ENCODE peak calls at places on chromosome 20, in five cellular contexts. A, Y, Z, U and Q are unnamed samples. For H3K4me1, the result is how much of the 10 kb centered on the place peaks cover.

GRCh38 chr20:19110866-19111460 is 101.5 kb upstream of the SLC24A3 start:
- DNase-seq in A (no peak), Y (no peak), Z (no peak), U (no peak), Q (no peak)

GRCh38 chr20:38805958-38806854 is 709 bp downstream of the PPP1R16B start:
- DNase-seq in A (no peak), Y (peak), Z (no peak), U (peak), Q (peak)

GRCh38 chr20:20365593-20365992 is 2.3 kb upstream of the INSM1 start:
- DNase-seq in A (no peak), Y (no peak), Z (no peak), U (no peak), Q (no peak)

GRCh38 chr20:38434310-38434741 is 802 bp downstream of the SNHG17 start:
- DNase-seq in A (no peak), Y (no peak), Z (no peak), U (peak), Q (no peak)

GRCh38 chr20:45788351-45788750 is 3.3 kb downstream of the WFDC3 start:
- DNase-seq in A (no peak), Y (no peak), Z (no peak), U (no peak), Q (no peak)

GRCh38 chr20:62360854-62361798 is 6.0 kb downstream of the LAMA5 start:
- DNase-seq in A (no peak), Y (peak), Z (peak), U (peak), Q (peak)

GRCh38 chr20:21739682-21740081 is 34.2 kb downstream of the PAX1 start:
- DNase-seq in A (no peak), Y (no peak), Z (no peak), U (peak), Q (no peak)

GRCh38 chr20:53578492-53579222 is 15.0 kb downstream of the ZNF217 start:
- DNase-seq in A (peak), Y (no peak), Z (no peak), U (peak), Q (no peak)

GRCh38 chr20:62918137-62918536 is 8.2 kb downstream of the DIDO1 start:
- DNase-seq in A (no peak), Y (no peak), Z (no peak), U (no peak), Q (no peak)

GRCh38 chr20:17849901-17850673 is 118.5 kb downstream of the SNX5 start:
- DNase-seq in A (peak), Y (peak), Z (peak), U (no peak), Q (peak)

GRCh38 chr20:38962044-38962897 is at the start of gene DHX35:
- DNase-seq in A (peak), Y (peak), Z (peak), U (peak), Q (peak)

GRCh38 chr20:59831024-59831900 is 102.2 kb downstream of the SYCP2 start:
- DNase-seq in A (peak), Y (peak), Z (peak), U (peak), Q (peak)

GRCh38 chr20:17615645-17616479 is 46.0 kb downstream of the DSTN start:
- DNase-seq in A (peak), Y (no peak), Z (peak), U (peak), Q (peak)

GRCh38 chr20:2217857-2218529 is 77.8 kb upstream of the TGM3 start:
- DNase-seq in A (peak), Y (no peak), Z (no peak), U (no peak), Q (no peak)

GRCh38 chr20:2234788-2235187 is 61.0 kb upstream of the TGM3 start:
- DNase-seq in A (no peak), Y (no peak), Z (no peak), U (peak), Q (no peak)

GRCh38 chr20:32516985-32517873 is 67.9 kb downstream of the NOL4L start:
- DNase-seq in A (peak), Y (no peak), Z (no peak), U (peak), Q (peak)

GRCh38 chr20:58542411-58543095 is 27.4 kb upstream of the APCDD1L start:
- DNase-seq in A (peak), Y (no peak), Z (peak), U (peak), Q (peak)

GRCh38 chr20:695165-695866 is 19.7 kb upstream of the SCRT2 start:
- DNase-seq in A (no peak), Y (no peak), Z (peak), U (no peak), Q (no peak)

GRCh38 chr20:64111841-64112641 is 4.7 kb upstream of the NPBWR2 start:
- DNase-seq in A (peak), Y (peak), Z (peak), U (peak), Q (peak)

GRCh38 chr20:10115021-10115420 is 80.2 kb downstream of the ANKEF1 start:
- DNase-seq in A (no peak), Y (no peak), Z (no peak), U (no peak), Q (no peak)

GRCh38 chr20:55160996-55161395 is 685.6 kb downstream of the DOK5 start:
- DNase-seq in A (no peak), Y (no peak), Z (no peak), U (no peak), Q (no peak)

GRCh38 chr20:25389858-25390537 is 637 bp downstream of the ABHD12 start:
- DNase-seq in A (peak), Y (peak), Z (peak), U (peak), Q (peak)

GRCh38 chr20:54173653-54174451 is at the start of gene CYP24A1:
- DNase-seq in A (no peak), Y (no peak), Z (no peak), U (peak), Q (no peak)

GRCh38 chr20:31496761-31497295 is 17.4 kb upstream of the HM13 start:
- DNase-seq in A (peak), Y (peak), Z (peak), U (no peak), Q (peak)

DNA sequence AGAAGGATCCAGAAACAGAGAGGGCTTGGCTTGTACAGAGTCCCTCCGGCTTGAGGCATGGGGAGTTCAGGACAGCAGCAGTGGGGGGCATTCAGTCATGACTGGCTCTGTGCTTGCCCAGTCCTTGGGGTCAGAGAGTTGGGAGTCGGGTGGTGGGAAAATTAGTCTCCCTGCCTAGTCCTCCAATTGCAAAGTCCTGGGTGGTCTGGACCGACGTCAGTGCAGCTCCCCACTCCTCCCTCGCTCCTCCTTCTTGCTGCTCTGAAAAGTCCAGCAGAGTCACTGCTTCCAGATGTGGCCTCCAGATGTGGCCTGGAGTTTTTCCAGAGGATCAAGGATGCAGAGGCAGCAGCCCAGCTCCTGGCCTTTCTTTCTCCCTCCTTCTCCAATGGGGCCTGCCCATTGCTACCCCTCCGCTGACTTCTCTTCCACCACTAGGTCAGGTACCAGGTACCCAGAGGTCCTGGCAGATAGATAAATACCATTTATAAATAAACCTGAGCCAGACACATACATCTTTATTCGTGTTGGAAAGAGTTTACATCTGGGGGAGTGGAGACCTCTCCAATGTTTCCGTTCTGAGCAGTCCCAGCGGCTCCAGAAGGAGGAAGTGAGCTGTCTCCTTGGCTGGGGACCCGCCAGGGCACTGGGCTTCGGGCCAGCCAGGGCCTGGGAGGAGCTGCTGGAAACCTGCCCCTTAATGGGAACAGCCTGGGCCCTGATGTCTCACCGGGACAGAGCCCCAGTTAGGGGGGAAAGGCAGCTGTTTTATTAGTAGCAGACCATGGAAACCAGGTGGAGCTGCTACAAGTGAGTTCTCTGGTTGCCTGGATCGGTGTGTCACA is 49.0 kb upstream of the RNF24 start:
- DNase-seq in A (peak), Y (peak), Z (peak), U (peak), Q (peak)
- H3K4me3 ChIP-seq in A (no peak), Y (peak), Z (no peak), U (no peak), Q (no peak)

DNA sequence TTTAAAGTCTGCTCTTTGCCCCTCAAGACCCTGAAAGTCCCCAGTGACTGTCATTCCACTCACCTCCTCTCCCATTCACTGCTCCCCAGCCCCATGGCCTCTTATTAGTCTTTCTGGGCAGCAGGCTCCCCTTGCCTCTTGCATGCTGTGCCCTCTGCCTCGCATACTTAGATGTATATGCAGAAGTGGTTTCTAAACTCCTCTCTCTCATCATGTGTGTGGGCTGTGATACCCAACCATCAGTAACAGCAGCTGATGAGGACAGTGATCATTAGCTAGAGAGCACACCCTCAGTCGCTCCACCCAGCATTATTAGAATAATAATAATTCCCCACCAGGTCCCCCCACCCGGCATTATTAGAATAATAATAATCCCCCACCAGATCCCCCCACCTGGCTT is 14.5 kb downstream of the PKIG start:
- DNase-seq in A (no peak), Y (no peak), Z (no peak), U (no peak), Q (peak)
- H3K4me1 ChIP-seq in A (half or more), Y (half or more), Z (half or more), U (under half), Q (under half)

DNA sequence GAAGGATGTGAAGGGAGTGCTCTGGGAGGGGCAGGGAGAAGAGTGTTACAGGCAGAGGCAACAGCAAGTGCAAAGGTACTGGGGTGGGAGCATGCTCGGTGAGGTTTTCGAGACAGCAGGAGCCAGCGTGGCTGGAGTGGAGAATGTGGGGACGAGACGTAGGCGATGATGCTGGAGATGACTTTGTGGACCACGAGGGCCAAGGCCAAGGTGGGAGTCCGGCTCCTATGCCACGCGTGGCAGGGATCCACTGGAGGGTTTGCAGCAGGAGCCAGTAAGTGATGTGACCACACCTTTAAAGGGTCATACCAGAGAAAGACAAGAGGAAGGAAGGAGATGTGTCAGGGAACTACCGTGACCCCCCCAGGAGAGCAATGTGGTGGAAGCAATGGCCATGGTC is 7.3 kb downstream of the PTGIS start:
- DNase-seq in A (peak), Y (no peak), Z (peak), U (peak), Q (peak)
- H3K27ac ChIP-seq in A (no peak), Y (peak), Z (peak), U (no peak), Q (no peak)

GRCh38 chr20:12177657-12178293 is 260.1 kb downstream of the BTBD3 start:
- DNase-seq in A (no peak), Y (no peak), Z (no peak), U (no peak), Q (no peak)
- H3K4me3 ChIP-seq in A (no peak), Y (no peak), Z (no peak), U (no peak), Q (no peak)